ENCODE peak calls at places on chromosomes 7 and 10, in six cellular contexts. B is NCI-H345; W is amygdala; X is activated T-helper 1 cell treated with Interleukin-2 at 50 U/mL for 16 hours; P is fibroblast of pulmonary artery; E is stimulated activated CD8-positive, alpha-beta memory T cell treated with anti-CD3 and anti-CD28 coated beads, Interleukin-4, amount 100 ng/mL, for 1 hour. C is an unnamed sample.
A peak's percentile ranks its signal among the peaks of the same experiment; 100 is the strongest.

GRCh38 chr10:93074137-93074596 is 474 bp downstream of the CYP26A1 start:
- DNase-seq in B (no peak), W (no peak), X (no peak), P (no peak), E (no peak), C (no peak)

GRCh38 chr7:140525741-140526140 is 46.4 kb upstream of the MKRN1 start:
- DNase-seq in B (no peak), W (no peak), X (peak; percentile 22), P (peak; percentile 61), E (no peak), C (no peak)

GRCh38 chr7:112537822-112538221 is 57.0 kb downstream of the LSMEM1 start:
- DNase-seq in B (no peak), W (no peak), X (no peak), P (no peak), E (no peak), C (no peak)

GRCh38 chr10:50316169-50316568 is 64.9 kb upstream of the ASAH2 start:
- DNase-seq in B (no peak), W (no peak), X (no peak), P (peak; percentile 6), E (no peak), C (no peak)

GRCh38 chr7:21972397-21972784 is 26.7 kb upstream of the CDCA7L start:
- DNase-seq in B (no peak), W (no peak), X (no peak), P (no peak), E (no peak), C (no peak)

GRCh38 chr10:70174058-70174741 is 3.9 kb upstream of the SAR1A start:
- DNase-seq in B (no peak), W (no peak), X (no peak), P (no peak), E (no peak), C (no peak)

GRCh38 chr7:55448526-55448925 is 83.4 kb downstream of the LANCL2 start:
- DNase-seq in B (no peak), W (no peak), X (no peak), P (no peak), E (no peak), C (no peak)

GRCh38 chr7:30996261-30996660 is 32.5 kb downstream of the GHRHR start:
- DNase-seq in B (no peak), W (no peak), X (no peak), P (no peak), E (no peak), C (no peak)

GRCh38 chr7:50502947-50503346 is 52.8 kb upstream of the FIGNL1 start:
- DNase-seq in B (no peak), W (no peak), X (no peak), P (peak; percentile 34), E (no peak), C (no peak)

GRCh38 chr7:683526-684205 is 42.8 kb upstream of the DNAAF5 start:
- DNase-seq in B (no peak), W (no peak), X (no peak), P (no peak), E (no peak), C (no peak)

GRCh38 chr10:78170026-78170475 is 136.4 kb downstream of the RPS24 start:
- DNase-seq in B (no peak), W (no peak), X (no peak), P (peak; percentile 73), E (no peak), C (peak; percentile 39)

GRCh38 chr7:36284470-36284869 is 105.2 kb upstream of the ANLN start:
- DNase-seq in B (no peak), W (no peak), X (no peak), P (no peak), E (no peak), C (no peak)

GRCh38 chr10:35194906-35195305 is 68.3 kb downstream of the CREM start:
- DNase-seq in B (no peak), W (no peak), X (peak; percentile 6), P (peak; percentile 84), E (no peak), C (no peak)

GRCh38 chr10:44476421-44476820 is 91.5 kb upstream of the CXCL12 start:
- DNase-seq in B (no peak), W (no peak), X (no peak), P (no peak), E (no peak), C (no peak)

GRCh38 chr10:114856544-114857287 is 35.1 kb downstream of the FHIP2A start:
- DNase-seq in B (no peak), W (no peak), X (no peak), P (peak; percentile 92), E (no peak), C (peak; percentile 91)

GRCh38 chr7:52565980-52566379 is 469.5 kb upstream of the POM121L12 start:
- DNase-seq in B (no peak), W (no peak), X (no peak), P (no peak), E (no peak), C (no peak)

GRCh38 chr10:7551891-7552731 is 114.7 kb downstream of the ITIH5 start:
- DNase-seq in B (no peak), W (no peak), X (no peak), P (no peak), E (no peak), C (no peak)

GRCh38 chr10:71634531-71635164 is 84.9 kb downstream of the C10orf105 start:
- DNase-seq in B (no peak), W (no peak), X (no peak), P (no peak), E (no peak), C (no peak)

GRCh38 chr10:91536101-91536500 is 96.8 kb downstream of the PPP1R3C start:
- DNase-seq in B (no peak), W (no peak), X (no peak), P (peak; percentile 45), E (no peak), C (no peak)

GRCh38 chr10:118523775-118524174 is 71.7 kb downstream of the PRLHR start:
- DNase-seq in B (no peak), W (no peak), X (no peak), P (no peak), E (no peak), C (no peak)